ENCODE peak calls at places on chromosomes 2 and 18, in ten cellular contexts. One of them, this sample, is unnamed.

GRCh38 chr2:54513364-54513715 is 57.2 kb downstream of the SPTBN1 start:
- ATAC-seq in CD4-positive, CD25-positive, alpha-beta regulatory T cell: no peak
- ATAC-seq in CD4-positive, alpha-beta T cell: no peak
- ATAC-seq in left cardiac atrium: no peak
- ATAC-seq in pancreas: no peak
- ATAC-seq in stimulated activated naive CD8-positive, alpha-beta T cell treated with anti-CD3 and anti-CD28 coated beads, Interleukin-15, Interleukin-2, amounts not matched to agents 100 U/mL and 50 U/mL, for 24 hours: no peak
- ATAC-seq in heart right ventricle: no peak
- ATAC-seq in left colon: no peak
- ATAC-seq in activated CD8-positive, alpha-beta T cell treated with anti-CD3 and anti-CD28 coated beads for 36 hours: no peak
- ATAC-seq in left lobe of liver: no peak
- ATAC-seq in this sample: no peak

GRCh38 chr2:82501217-82501616 is 1957.9 kb downstream of the SUCLG1 start:
- ATAC-seq in CD4-positive, CD25-positive, alpha-beta regulatory T cell: no peak
- ATAC-seq in CD4-positive, alpha-beta T cell: no peak
- ATAC-seq in left cardiac atrium: no peak
- ATAC-seq in pancreas: no peak
- ATAC-seq in stimulated activated naive CD8-positive, alpha-beta T cell treated with anti-CD3 and anti-CD28 coated beads, Interleukin-15, Interleukin-2, amounts not matched to agents 100 U/mL and 50 U/mL, for 24 hours: no peak
- ATAC-seq in heart right ventricle: no peak
- ATAC-seq in left colon: no peak
- ATAC-seq in activated CD8-positive, alpha-beta T cell treated with anti-CD3 and anti-CD28 coated beads for 36 hours: no peak
- ATAC-seq in left lobe of liver: no peak
- ATAC-seq in this sample: no peak

GRCh38 chr2:31997653-31998052 is 13.2 kb downstream of the MEMO1 start:
- ATAC-seq in CD4-positive, CD25-positive, alpha-beta regulatory T cell: peak; percentile 67
- ATAC-seq in CD4-positive, alpha-beta T cell: no peak
- ATAC-seq in left cardiac atrium: no peak
- ATAC-seq in pancreas: no peak
- ATAC-seq in stimulated activated naive CD8-positive, alpha-beta T cell treated with anti-CD3 and anti-CD28 coated beads, Interleukin-15, Interleukin-2, amounts not matched to agents 100 U/mL and 50 U/mL, for 24 hours: peak; percentile 41
- ATAC-seq in heart right ventricle: no peak
- ATAC-seq in left colon: no peak
- ATAC-seq in activated CD8-positive, alpha-beta T cell treated with anti-CD3 and anti-CD28 coated beads for 36 hours: peak; percentile 58
- ATAC-seq in left lobe of liver: no peak
- ATAC-seq in this sample: peak; percentile 80

GRCh38 chr18:51399491-51400122 is 202.1 kb upstream of the MEX3C start:
- ATAC-seq in CD4-positive, CD25-positive, alpha-beta regulatory T cell: no peak
- ATAC-seq in CD4-positive, alpha-beta T cell: no peak
- ATAC-seq in left cardiac atrium: peak; percentile 14
- ATAC-seq in pancreas: no peak
- ATAC-seq in stimulated activated naive CD8-positive, alpha-beta T cell treated with anti-CD3 and anti-CD28 coated beads, Interleukin-15, Interleukin-2, amounts not matched to agents 100 U/mL and 50 U/mL, for 24 hours: no peak
- ATAC-seq in heart right ventricle: no peak
- ATAC-seq in left colon: no peak
- ATAC-seq in activated CD8-positive, alpha-beta T cell treated with anti-CD3 and anti-CD28 coated beads for 36 hours: no peak
- ATAC-seq in left lobe of liver: no peak
- ATAC-seq in this sample: no peak

GRCh38 chr2:159755788-159756187 is 42.2 kb downstream of the CD302 start:
- ATAC-seq in CD4-positive, CD25-positive, alpha-beta regulatory T cell: peak; percentile 67
- ATAC-seq in CD4-positive, alpha-beta T cell: peak; percentile 37
- ATAC-seq in left cardiac atrium: peak; percentile 74
- ATAC-seq in pancreas: peak; percentile 47
- ATAC-seq in stimulated activated naive CD8-positive, alpha-beta T cell treated with anti-CD3 and anti-CD28 coated beads, Interleukin-15, Interleukin-2, amounts not matched to agents 100 U/mL and 50 U/mL, for 24 hours: peak; percentile 98
- ATAC-seq in heart right ventricle: no peak
- ATAC-seq in left colon: peak; percentile 46
- ATAC-seq in activated CD8-positive, alpha-beta T cell treated with anti-CD3 and anti-CD28 coated beads for 36 hours: peak; percentile 98
- ATAC-seq in left lobe of liver: peak; percentile 29
- ATAC-seq in this sample: peak; percentile 100

GRCh38 chr18:63848159-63848558 is 39.3 kb upstream of the SERPINB2 start:
- ATAC-seq in CD4-positive, CD25-positive, alpha-beta regulatory T cell: no peak
- ATAC-seq in CD4-positive, alpha-beta T cell: no peak
- ATAC-seq in left cardiac atrium: peak; percentile 59
- ATAC-seq in pancreas: peak; percentile 78
- ATAC-seq in stimulated activated naive CD8-positive, alpha-beta T cell treated with anti-CD3 and anti-CD28 coated beads, Interleukin-15, Interleukin-2, amounts not matched to agents 100 U/mL and 50 U/mL, for 24 hours: no peak
- ATAC-seq in heart right ventricle: no peak
- ATAC-seq in left colon: peak; percentile 48
- ATAC-seq in activated CD8-positive, alpha-beta T cell treated with anti-CD3 and anti-CD28 coated beads for 36 hours: no peak
- ATAC-seq in left lobe of liver: peak; percentile 88
- ATAC-seq in this sample: peak; percentile 23

GRCh38 chr2:240896871-240897692 is 1.1 kb upstream of the MAB21L4 start:
- ATAC-seq in CD4-positive, CD25-positive, alpha-beta regulatory T cell: no peak
- ATAC-seq in CD4-positive, alpha-beta T cell: no peak
- ATAC-seq in left cardiac atrium: no peak
- ATAC-seq in pancreas: peak; percentile 71
- ATAC-seq in stimulated activated naive CD8-positive, alpha-beta T cell treated with anti-CD3 and anti-CD28 coated beads, Interleukin-15, Interleukin-2, amounts not matched to agents 100 U/mL and 50 U/mL, for 24 hours: no peak
- ATAC-seq in heart right ventricle: no peak
- ATAC-seq in left colon: peak; percentile 60
- ATAC-seq in activated CD8-positive, alpha-beta T cell treated with anti-CD3 and anti-CD28 coated beads for 36 hours: no peak
- ATAC-seq in left lobe of liver: peak; percentile 63
- ATAC-seq in this sample: no peak

GRCh38 chr2:37786854-37787253 is 115.4 kb upstream of the CDC42EP3 start:
- ATAC-seq in CD4-positive, CD25-positive, alpha-beta regulatory T cell: no peak
- ATAC-seq in CD4-positive, alpha-beta T cell: no peak
- ATAC-seq in left cardiac atrium: peak; percentile 52
- ATAC-seq in pancreas: peak; percentile 61
- ATAC-seq in stimulated activated naive CD8-positive, alpha-beta T cell treated with anti-CD3 and anti-CD28 coated beads, Interleukin-15, Interleukin-2, amounts not matched to agents 100 U/mL and 50 U/mL, for 24 hours: no peak
- ATAC-seq in heart right ventricle: peak; percentile 25
- ATAC-seq in left colon: peak; percentile 88
- ATAC-seq in activated CD8-positive, alpha-beta T cell treated with anti-CD3 and anti-CD28 coated beads for 36 hours: no peak
- ATAC-seq in left lobe of liver: peak; percentile 99
- ATAC-seq in this sample: no peak

GRCh38 chr2:236246711-236247246 is 17.4 kb downstream of the ASB18 start:
- ATAC-seq in CD4-positive, CD25-positive, alpha-beta regulatory T cell: no peak
- ATAC-seq in CD4-positive, alpha-beta T cell: no peak
- ATAC-seq in left cardiac atrium: peak; percentile 74
- ATAC-seq in pancreas: no peak
- ATAC-seq in stimulated activated naive CD8-positive, alpha-beta T cell treated with anti-CD3 and anti-CD28 coated beads, Interleukin-15, Interleukin-2, amounts not matched to agents 100 U/mL and 50 U/mL, for 24 hours: no peak
- ATAC-seq in heart right ventricle: peak; percentile 54
- ATAC-seq in left colon: no peak
- ATAC-seq in activated CD8-positive, alpha-beta T cell treated with anti-CD3 and anti-CD28 coated beads for 36 hours: no peak
- ATAC-seq in left lobe of liver: no peak
- ATAC-seq in this sample: no peak

GRCh38 chr2:72985891-72986683 is 68.8 kb downstream of the EMX1 start:
- ATAC-seq in CD4-positive, CD25-positive, alpha-beta regulatory T cell: no peak
- ATAC-seq in CD4-positive, alpha-beta T cell: no peak
- ATAC-seq in left cardiac atrium: no peak
- ATAC-seq in pancreas: peak; percentile 55
- ATAC-seq in stimulated activated naive CD8-positive, alpha-beta T cell treated with anti-CD3 and anti-CD28 coated beads, Interleukin-15, Interleukin-2, amounts not matched to agents 100 U/mL and 50 U/mL, for 24 hours: no peak
- ATAC-seq in heart right ventricle: no peak
- ATAC-seq in left colon: no peak
- ATAC-seq in activated CD8-positive, alpha-beta T cell treated with anti-CD3 and anti-CD28 coated beads for 36 hours: no peak
- ATAC-seq in left lobe of liver: peak; percentile 47
- ATAC-seq in this sample: no peak

GRCh38 chr2:23823863-23824262 is 103.1 kb downstream of the ATAD2B start:
- ATAC-seq in CD4-positive, CD25-positive, alpha-beta regulatory T cell: no peak
- ATAC-seq in CD4-positive, alpha-beta T cell: no peak
- ATAC-seq in left cardiac atrium: no peak
- ATAC-seq in pancreas: no peak
- ATAC-seq in stimulated activated naive CD8-positive, alpha-beta T cell treated with anti-CD3 and anti-CD28 coated beads, Interleukin-15, Interleukin-2, amounts not matched to agents 100 U/mL and 50 U/mL, for 24 hours: no peak
- ATAC-seq in heart right ventricle: no peak
- ATAC-seq in left colon: no peak
- ATAC-seq in activated CD8-positive, alpha-beta T cell treated with anti-CD3 and anti-CD28 coated beads for 36 hours: no peak
- ATAC-seq in left lobe of liver: no peak
- ATAC-seq in this sample: no peak

GRCh38 chr18:62759704-62760402 is 44.5 kb downstream of the PHLPP1 start:
- ATAC-seq in CD4-positive, CD25-positive, alpha-beta regulatory T cell: no peak
- ATAC-seq in CD4-positive, alpha-beta T cell: no peak
- ATAC-seq in left cardiac atrium: no peak
- ATAC-seq in pancreas: no peak
- ATAC-seq in stimulated activated naive CD8-positive, alpha-beta T cell treated with anti-CD3 and anti-CD28 coated beads, Interleukin-15, Interleukin-2, amounts not matched to agents 100 U/mL and 50 U/mL, for 24 hours: no peak
- ATAC-seq in heart right ventricle: no peak
- ATAC-seq in left colon: no peak
- ATAC-seq in activated CD8-positive, alpha-beta T cell treated with anti-CD3 and anti-CD28 coated beads for 36 hours: no peak
- ATAC-seq in left lobe of liver: no peak
- ATAC-seq in this sample: no peak

GRCh38 chr2:43311276-43311675 is 84.9 kb upstream of the ZFP36L2 start:
- ATAC-seq in CD4-positive, CD25-positive, alpha-beta regulatory T cell: no peak
- ATAC-seq in CD4-positive, alpha-beta T cell: no peak
- ATAC-seq in left cardiac atrium: peak; percentile 66
- ATAC-seq in pancreas: no peak
- ATAC-seq in stimulated activated naive CD8-positive, alpha-beta T cell treated with anti-CD3 and anti-CD28 coated beads, Interleukin-15, Interleukin-2, amounts not matched to agents 100 U/mL and 50 U/mL, for 24 hours: no peak
- ATAC-seq in heart right ventricle: no peak
- ATAC-seq in left colon: no peak
- ATAC-seq in activated CD8-positive, alpha-beta T cell treated with anti-CD3 and anti-CD28 coated beads for 36 hours: no peak
- ATAC-seq in left lobe of liver: peak; percentile 72
- ATAC-seq in this sample: no peak

GRCh38 chr2:18889565-18890332 is 300.4 kb upstream of the NT5C1B start:
- ATAC-seq in CD4-positive, CD25-positive, alpha-beta regulatory T cell: no peak
- ATAC-seq in CD4-positive, alpha-beta T cell: no peak
- ATAC-seq in left cardiac atrium: peak; percentile 71
- ATAC-seq in pancreas: no peak
- ATAC-seq in stimulated activated naive CD8-positive, alpha-beta T cell treated with anti-CD3 and anti-CD28 coated beads, Interleukin-15, Interleukin-2, amounts not matched to agents 100 U/mL and 50 U/mL, for 24 hours: no peak
- ATAC-seq in heart right ventricle: no peak
- ATAC-seq in left colon: peak; percentile 34
- ATAC-seq in activated CD8-positive, alpha-beta T cell treated with anti-CD3 and anti-CD28 coated beads for 36 hours: no peak
- ATAC-seq in left lobe of liver: peak; percentile 56
- ATAC-seq in this sample: no peak

This sample was measured in activated T-helper 17 cell treated with anti-CD3 and anti-CD28 coated beads, Interleukin-2, amount 50 U/mL, for 72 hours.